ENCODE peak calls at places on chromosomes 6 and 20, in nine cellular contexts. O is AG04450; W is kidney; G is testis; E is CD8-positive, alpha-beta T cell; I is psoas muscle; P is fibroblast of lung; X is left lung; D is cardiac muscle cell. U is an unnamed sample.

GRCh38 chr6:37354526-37355384 is 972 bp downstream of the RNF8 start:
- DNase-seq in E (no peak), D (peak), G (peak), I (peak), O (no peak), X (peak), P (peak), W (no peak), U (peak)

GRCh38 chr6:159894991-159895390 is 4.2 kb downstream of the MAS1 start:
- DNase-seq in I (no peak), X (no peak), D (no peak), E (no peak), P (no peak), O (no peak), W (no peak), G (no peak), U (no peak)

GRCh38 chr6:20789162-20789561 is 254.9 kb downstream of the CDKAL1 start:
- DNase-seq in W (no peak), P (peak), E (no peak), G (no peak), O (peak), I (no peak), X (no peak), D (peak), U (no peak)

GRCh38 chr6:169722362-169723199 is 1.7 kb downstream of the PHF10 start:
- DNase-seq in E (peak), I (peak), D (peak), P (peak), O (peak), G (peak), W (peak), X (peak), U (peak)

GRCh38 chr6:19438566-19439353 is 398.4 kb upstream of the ID4 start:
- DNase-seq in D (no peak), O (no peak), P (no peak), X (peak), G (no peak), E (no peak), I (no peak), W (no peak), U (no peak)

GRCh38 chr6:158663465-158664167 is 13.8 kb downstream of the SYTL3 start:
- DNase-seq in I (no peak), P (no peak), E (no peak), W (no peak), X (no peak), O (no peak), G (no peak), D (no peak), U (no peak)

GRCh38 chr6:32700391-32701040 is 34.1 kb upstream of the HLA-DQB1 start:
- DNase-seq in P (peak), E (peak), D (peak), W (no peak), G (peak), I (no peak), X (no peak), O (peak), U (no peak)

GRCh38 chr20:36259177-36259835 is 23.0 kb downstream of the AAR2 start:
- DNase-seq in D (no peak), G (no peak), P (no peak), E (no peak), W (no peak), O (no peak), X (no peak), I (no peak), U (no peak)

GRCh38 chr6:12582421-12583110 is 134.0 kb upstream of the PHACTR1 start:
- DNase-seq in D (no peak), E (no peak), I (no peak), G (no peak), P (no peak), O (no peak), X (no peak), W (no peak), U (no peak)

GRCh38 chr6:110826236-110827129 is 11.2 kb upstream of the CDK19 start:
- DNase-seq in E (no peak), I (peak), D (no peak), X (peak), P (no peak), G (no peak), W (no peak), O (no peak), U (peak)

GRCh38 chr6:124742971-124743370 is 219.3 kb upstream of the RNF217 start:
- DNase-seq in O (no peak), D (no peak), P (peak), E (no peak), G (no peak), I (no peak), X (no peak), W (no peak), U (no peak)

GRCh38 chr6:28866342-28867077 is 57.3 kb downstream of the TRIM27 start:
- DNase-seq in P (peak), O (no peak), X (peak), D (peak), E (peak), G (peak), W (peak), I (peak), U (peak)

GRCh38 chr20:57884956-57885355 is 175.1 kb upstream of the PMEPA1 start:
- DNase-seq in P (no peak), W (no peak), G (no peak), I (no peak), X (no peak), D (no peak), O (no peak), E (no peak), U (no peak)

GRCh38 chr6:16004934-16005673 is 123.8 kb upstream of the MYLIP start:
- DNase-seq in E (no peak), D (no peak), I (no peak), X (no peak), G (no peak), P (no peak), W (no peak), O (no peak), U (no peak)

GRCh38 chr20:43857127-43857526 is 57.5 kb upstream of the TOX2 start:
- DNase-seq in I (no peak), W (no peak), X (no peak), E (no peak), P (no peak), G (no peak), O (no peak), D (no peak), U (no peak)

GRCh38 chr6:129686941-129687627 is 22.9 kb downstream of the ARHGAP18 start:
- DNase-seq in E (peak), I (no peak), D (peak), X (no peak), G (no peak), W (no peak), P (peak), O (no peak), U (no peak)

GRCh38 chr6:132569170-132569569 is 952 bp upstream of the TAAR6 start:
- DNase-seq in P (no peak), I (no peak), E (no peak), G (no peak), W (no peak), X (no peak), O (no peak), D (no peak), U (no peak)

GRCh38 chr6:39086294-39086693 is 28.7 kb downstream of the SAYSD1 start:
- DNase-seq in X (no peak), D (no peak), E (no peak), O (no peak), W (no peak), P (no peak), I (no peak), G (no peak), U (no peak)

GRCh38 chr20:1509237-1509636 is 18.0 kb upstream of the SIRPB2 start:
- DNase-seq in I (no peak), E (no peak), D (peak), G (no peak), W (no peak), P (peak), X (no peak), O (no peak), U (no peak)

GRCh38 chr6:122839477-122839876 is 50.4 kb downstream of the SMPDL3A start:
- DNase-seq in P (peak), E (peak), O (no peak), X (no peak), I (no peak), W (no peak), G (peak), D (peak), U (no peak)

GRCh38 chr6:5359413-5359812 is 98.1 kb downstream of the FARS2 start:
- DNase-seq in I (no peak), O (no peak), D (no peak), P (no peak), E (no peak), G (no peak), X (no peak), W (no peak), U (no peak)

GRCh38 chr6:37717836-37718251 is 20.2 kb upstream of the MDGA1 start:
- DNase-seq in I (no peak), P (peak), W (no peak), O (no peak), E (no peak), X (no peak), G (no peak), D (peak), U (no peak)

GRCh38 chr20:19909696-19910095 is 107.5 kb upstream of the NAA20 start:
- DNase-seq in P (no peak), W (peak), O (no peak), D (peak), E (no peak), G (peak), X (peak), I (peak), U (peak)

GRCh38 chr20:17457064-17457463 is 74.1 kb downstream of the BFSP1 start:
- DNase-seq in P (no peak), X (no peak), W (no peak), O (no peak), I (no peak), G (no peak), E (no peak), D (no peak), U (no peak)

GRCh38 chr6:169826697-169827096 is 75.3 kb downstream of the ERMARD start:
- DNase-seq in P (no peak), I (no peak), X (no peak), G (no peak), W (no peak), D (no peak), E (no peak), O (no peak), U (no peak)

GRCh38 chr20:15930324-15931305 is 642.6 kb downstream of the KIF16B start:
- DNase-seq in W (no peak), D (peak), E (no peak), P (peak), O (peak), G (peak), X (no peak), I (no peak), U (no peak)

GRCh38 chr20:33415948-33416347 is 14.6 kb upstream of the CDK5RAP1 start:
- DNase-seq in E (no peak), W (peak), P (peak), G (peak), I (peak), X (no peak), D (peak), O (no peak), U (no peak)

GRCh38 chr6:13328076-13328874 is at the start of gene TBC1D7:
- DNase-seq in P (peak), D (peak), X (peak), I (peak), O (peak), W (peak), G (peak), E (peak), U (peak)

GRCh38 chr6:50602191-50602810 is 111.0 kb upstream of the TFAP2D start:
- DNase-seq in G (no peak), I (no peak), W (no peak), O (no peak), X (no peak), D (peak), E (no peak), P (peak), U (no peak)

GRCh38 chr6:13709698-13710551 is 1.7 kb downstream of the RANBP9 start:
- DNase-seq in E (no peak), P (peak), W (no peak), X (no peak), D (peak), G (no peak), O (no peak), I (no peak), U (no peak)

GRCh38 chr20:4592316-4593148 is 129.2 kb upstream of the PRND start:
- DNase-seq in E (peak), W (peak), G (peak), I (peak), X (peak), P (peak), O (no peak), D (peak), U (peak)

GRCh38 chr6:117481278-117481925 is 1.1 kb upstream of the DCBLD1 start:
- DNase-seq in D (no peak), X (peak), I (no peak), E (no peak), P (no peak), W (no peak), G (no peak), O (no peak), U (no peak)

GRCh38 chr6:37615564-37616340 is 81.9 kb downstream of the MDGA1 start:
- DNase-seq in W (no peak), X (no peak), I (no peak), P (peak), E (no peak), G (no peak), D (peak), O (no peak), U (no peak)

GRCh38 chr6:1267057-1267732 is 44.7 kb upstream of the FOXQ1 start:
- DNase-seq in O (no peak), W (no peak), G (no peak), X (no peak), P (peak), D (no peak), I (no peak), E (no peak), U (no peak)

GRCh38 chr6:44428682-44429081 is 41.2 kb downstream of the CDC5L start:
- DNase-seq in P (peak), I (no peak), E (no peak), D (no peak), W (no peak), G (no peak), O (no peak), X (no peak), U (no peak)

GRCh38 chr6:144186817-144187625 is 36.7 kb downstream of the STX11 start:
- DNase-seq in E (no peak), G (no peak), O (no peak), I (no peak), X (peak), D (no peak), W (peak), P (no peak), U (no peak)

GRCh38 chr20:5822569-5822968 is 72.4 kb downstream of the SHLD1 start:
- DNase-seq in P (no peak), I (no peak), D (no peak), X (no peak), E (no peak), W (no peak), G (no peak), O (no peak), U (no peak)

GRCh38 chr20:34084227-34084923 is 27.7 kb downstream of the EIF2S2 start:
- DNase-seq in O (no peak), P (no peak), E (no peak), X (no peak), G (no peak), W (no peak), I (no peak), D (no peak), U (no peak)

DNA sequence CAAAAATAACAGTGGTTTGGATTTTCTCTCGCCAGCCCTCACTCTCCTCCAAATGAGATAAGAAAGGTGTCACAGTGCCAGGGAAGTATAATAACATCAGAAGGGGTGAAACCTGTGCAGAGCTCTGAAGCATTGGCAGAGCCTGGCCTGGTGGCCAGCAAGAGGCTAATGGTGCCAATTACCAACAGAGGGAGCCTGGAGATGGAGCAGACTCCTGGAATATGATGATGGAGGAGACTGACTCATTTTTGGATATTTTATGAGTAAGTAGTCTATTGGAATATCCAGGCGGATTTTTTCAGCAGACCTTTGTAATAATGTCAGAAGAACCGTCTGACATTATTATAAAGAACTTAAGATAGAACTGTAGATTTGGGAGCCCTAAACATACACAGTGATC is 442.6 kb upstream of the MARCKS start:
- DNase-seq in I (no peak), D (peak), X (no peak), E (no peak), P (peak), O (peak), W (no peak), G (peak), U (no peak)
- TF ChIP-seq CTCF in I (peak), D (peak), X (no peak), E (no peak), P (peak), O (peak), W (peak), G (peak), U (peak)

GRCh38 chr6:84228198-84228543 is 728 bp upstream of the CEP162 start:
- DNase-seq in D (no peak), G (no peak), I (no peak), X (no peak), E (no peak), O (no peak), W (no peak), P (no peak), U (no peak)
- H3K4me3 ChIP-seq in D (peak), G (peak), I (peak), X (peak), E (peak), O (peak), W (peak), P (peak), U (peak)

DNA sequence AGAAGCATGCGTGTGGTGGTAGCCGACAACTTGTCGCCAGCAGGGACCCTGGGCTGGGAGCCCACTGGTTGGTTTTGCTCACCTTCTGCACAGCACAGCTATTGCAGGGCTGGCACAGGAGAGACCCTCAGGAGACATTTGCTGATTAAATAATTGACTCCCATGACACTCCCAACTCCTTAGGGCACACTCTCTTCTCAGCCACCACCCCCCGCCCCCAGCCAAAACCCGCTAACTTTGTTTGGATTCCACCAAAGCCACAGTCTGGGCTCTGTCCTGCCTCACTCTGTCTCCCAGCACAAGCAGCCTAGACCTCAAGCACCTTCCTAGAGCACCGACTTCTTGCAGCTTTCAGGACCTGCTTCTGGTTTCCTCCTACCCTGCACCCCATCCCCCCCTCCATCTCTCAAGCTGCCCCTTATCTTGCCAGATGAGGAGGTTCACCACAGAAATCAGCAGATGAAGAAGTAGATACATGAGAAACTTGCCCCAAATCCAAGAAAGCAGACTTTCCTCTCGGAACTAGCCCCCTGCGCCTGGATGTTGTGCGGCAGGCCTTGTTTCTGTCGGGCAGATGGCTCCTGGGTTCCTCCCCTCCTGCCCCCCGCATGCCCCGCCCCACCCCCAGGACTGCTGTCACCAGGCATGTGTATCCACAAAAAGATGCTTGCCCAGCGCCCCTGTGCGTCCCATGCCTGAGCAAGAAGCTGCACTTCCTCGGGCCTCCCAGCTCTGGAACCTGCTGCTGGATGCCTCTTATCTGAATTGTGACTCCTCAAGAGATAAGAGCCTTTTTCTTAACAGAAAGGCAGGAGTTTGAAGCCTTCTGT is 35.0 kb upstream of the CD93 start:
- DNase-seq in E (no peak), O (no peak), X (no peak), P (no peak), D (no peak), I (no peak), G (no peak), W (no peak), U (no peak)
- H3K27ac ChIP-seq in E (no peak), O (no peak), X (peak), P (no peak), D (no peak), I (no peak), G (no peak), W (no peak), U (peak)

DNA sequence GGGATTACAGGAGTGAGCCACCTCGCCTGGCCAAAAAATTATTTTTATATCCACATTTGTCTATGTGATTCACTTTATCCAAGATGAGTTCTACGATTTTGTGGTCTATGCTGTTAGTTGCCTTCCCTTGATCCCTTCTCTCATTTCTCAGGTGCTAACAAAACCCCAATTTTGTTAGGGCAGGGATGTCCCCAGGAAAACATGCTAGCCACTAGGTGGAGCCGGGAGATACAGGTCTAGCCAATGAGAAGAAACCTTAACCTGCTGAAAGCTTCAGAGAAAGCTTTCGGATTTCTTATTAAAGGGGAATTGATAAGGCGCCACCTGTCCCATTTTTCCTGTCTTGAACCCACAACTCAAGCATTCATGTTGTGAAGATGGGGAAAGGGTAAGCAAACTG is 167.4 kb upstream of the OLIG3 start:
- DNase-seq in I (no peak), G (peak), P (peak), O (no peak), X (no peak), E (peak), W (no peak), D (peak), U (no peak)
- TF ChIP-seq CTCF in I (peak), G (peak), P (peak), O (peak), X (peak), E (peak), W (no peak), D (peak), U (peak)

GRCh38 chr6:24355422-24355821 is 2.4 kb downstream of the DCDC2 start:
- DNase-seq in O (no peak), I (no peak), D (no peak), E (no peak), X (no peak), P (no peak), G (no peak), W (no peak), U (no peak)

GRCh38 chr6:24356310-24357035 is 1.4 kb downstream of the DCDC2 start:
- DNase-seq in G (no peak), X (no peak), P (no peak), I (no peak), O (no peak), E (no peak), D (no peak), W (no peak), U (no peak)

GRCh38 chr6:24359640-24360454 is 2.0 kb upstream of the DCDC2 start:
- DNase-seq in I (peak), P (peak), G (peak), D (peak), E (peak), O (peak), X (peak), W (peak), U (peak)

GRCh38 chr6:24358219-24358821 is 461 bp upstream of the DCDC2 start:
- DNase-seq in X (no peak), G (no peak), P (no peak), W (peak), O (no peak), I (no peak), D (no peak), E (no peak), U (no peak)

GRCh38 chr6:24357336-24358218 is at the start of gene DCDC2:
- DNase-seq in P (peak), E (no peak), X (peak), G (peak), O (no peak), D (peak), W (peak), I (peak), U (peak)
- H3K4me3 ChIP-seq in P (no peak), E (peak), X (peak), G (peak), O (peak), D (peak), W (peak), I (peak), U (peak)

U was measured in lower lobe of right lung.